ENCODE peak calls at places on chromosome 22, in nine cellular contexts. One of them, this sample, is unnamed. For H3K27me3 and H3K4me1, the result is how much of the 10 kb centered on the place peaks cover.

GRCh38 chr22:30873661-30874060 is 94.9 kb downstream of the MORC2 start:
- DNase-seq in GM23248: no peak
- DNase-seq in HepG2: no peak
- DNase-seq in HCT116: no peak
- DNase-seq in neuronal stem cell: no peak
- DNase-seq in mammary epithelial cell: no peak
- DNase-seq in neural progenitor cell: no peak
- DNase-seq in K562: no peak
- DNase-seq in NT2/D1: no peak
- DNase-seq in this sample: no peak

GRCh38 chr22:47043835-47044721 is 281.6 kb downstream of the TBC1D22A start:
- DNase-seq in GM23248: peak
- DNase-seq in HepG2: no peak
- DNase-seq in HCT116: no peak
- DNase-seq in neuronal stem cell: no peak
- DNase-seq in mammary epithelial cell: no peak
- DNase-seq in neural progenitor cell: peak
- DNase-seq in K562: no peak
- DNase-seq in NT2/D1: no peak
- DNase-seq in this sample: no peak

GRCh38 chr22:26318975-26319374 is 110.1 kb upstream of the ASPHD2 start:
- DNase-seq in GM23248: peak
- DNase-seq in HepG2: peak
- DNase-seq in HCT116: no peak
- DNase-seq in neuronal stem cell: no peak
- DNase-seq in mammary epithelial cell: peak
- DNase-seq in neural progenitor cell: no peak
- DNase-seq in K562: peak
- DNase-seq in NT2/D1: no peak
- DNase-seq in this sample: peak

GRCh38 chr22:17198188-17199130 is 20.8 kb downstream of the ADA2 start:
- DNase-seq in GM23248: peak
- DNase-seq in HepG2: no peak
- DNase-seq in HCT116: no peak
- DNase-seq in neuronal stem cell: peak
- DNase-seq in mammary epithelial cell: no peak
- DNase-seq in neural progenitor cell: peak
- DNase-seq in K562: peak
- DNase-seq in NT2/D1: peak
- DNase-seq in this sample: no peak

GRCh38 chr22:49788492-49788891 is 39.2 kb downstream of the BRD1 start:
- DNase-seq in GM23248: peak
- DNase-seq in HepG2: no peak
- DNase-seq in HCT116: no peak
- DNase-seq in neuronal stem cell: no peak
- DNase-seq in mammary epithelial cell: no peak
- DNase-seq in neural progenitor cell: no peak
- DNase-seq in K562: no peak
- DNase-seq in NT2/D1: no peak
- DNase-seq in this sample: no peak

GRCh38 chr22:48612077-48612995 is 1215.3 kb downstream of the BRD1 start:
- DNase-seq in GM23248: no peak
- DNase-seq in HepG2: no peak
- DNase-seq in HCT116: no peak
- DNase-seq in neuronal stem cell: no peak
- DNase-seq in mammary epithelial cell: no peak
- DNase-seq in neural progenitor cell: no peak
- DNase-seq in K562: no peak
- DNase-seq in NT2/D1: no peak
- DNase-seq in this sample: no peak

GRCh38 chr22:20531404-20532181 is 24.2 kb downstream of the MED15 start:
- DNase-seq in GM23248: peak
- DNase-seq in HepG2: peak
- DNase-seq in HCT116: peak
- DNase-seq in neuronal stem cell: no peak
- DNase-seq in mammary epithelial cell: peak
- DNase-seq in neural progenitor cell: peak
- DNase-seq in K562: no peak
- DNase-seq in NT2/D1: no peak
- DNase-seq in this sample: peak

GRCh38 chr22:50236731-50237409 is 8.0 kb downstream of the TUBGCP6 start:
- DNase-seq in GM23248: peak
- DNase-seq in HepG2: no peak
- DNase-seq in HCT116: no peak
- DNase-seq in neuronal stem cell: no peak
- DNase-seq in mammary epithelial cell: no peak
- DNase-seq in neural progenitor cell: peak
- DNase-seq in K562: no peak
- DNase-seq in NT2/D1: no peak
- DNase-seq in this sample: peak

GRCh38 chr22:45863981-45864751 is 112.8 kb downstream of the WNT7B start:
- DNase-seq in GM23248: peak
- DNase-seq in HepG2: peak
- DNase-seq in HCT116: peak
- DNase-seq in neuronal stem cell: peak
- DNase-seq in mammary epithelial cell: peak
- DNase-seq in neural progenitor cell: peak
- DNase-seq in K562: peak
- DNase-seq in NT2/D1: peak
- DNase-seq in this sample: peak

GRCh38 chr22:21726650-21727049 is 8.9 kb downstream of the YPEL1 start:
- DNase-seq in GM23248: no peak
- DNase-seq in HepG2: peak
- DNase-seq in HCT116: peak
- DNase-seq in neuronal stem cell: no peak
- DNase-seq in mammary epithelial cell: no peak
- DNase-seq in neural progenitor cell: peak
- DNase-seq in K562: peak
- DNase-seq in NT2/D1: peak
- DNase-seq in this sample: no peak

GRCh38 chr22:36741204-36741793 is 34.6 kb downstream of the IFT27 start:
- DNase-seq in GM23248: peak
- DNase-seq in HepG2: no peak
- DNase-seq in HCT116: peak
- DNase-seq in neuronal stem cell: no peak
- DNase-seq in mammary epithelial cell: no peak
- DNase-seq in neural progenitor cell: peak
- DNase-seq in K562: peak
- DNase-seq in NT2/D1: peak
- DNase-seq in this sample: no peak

GRCh38 chr22:46748948-46749681 is 11.1 kb upstream of the CERK start:
- DNase-seq in GM23248: peak
- DNase-seq in HepG2: no peak
- DNase-seq in HCT116: no peak
- DNase-seq in neuronal stem cell: no peak
- DNase-seq in mammary epithelial cell: no peak
- DNase-seq in neural progenitor cell: no peak
- DNase-seq in K562: no peak
- DNase-seq in NT2/D1: no peak
- DNase-seq in this sample: no peak

GRCh38 chr22:30226192-30226832 is 20.2 kb downstream of the LIF start:
- DNase-seq in GM23248: no peak
- DNase-seq in HepG2: peak
- DNase-seq in HCT116: no peak
- DNase-seq in neuronal stem cell: no peak
- DNase-seq in mammary epithelial cell: peak
- DNase-seq in neural progenitor cell: no peak
- DNase-seq in K562: no peak
- DNase-seq in NT2/D1: no peak
- DNase-seq in this sample: no peak

GRCh38 chr22:34489861-34490260 is 569.6 kb upstream of the LARGE1 start:
- DNase-seq in GM23248: no peak
- DNase-seq in HepG2: no peak
- DNase-seq in HCT116: no peak
- DNase-seq in neuronal stem cell: no peak
- DNase-seq in mammary epithelial cell: no peak
- DNase-seq in neural progenitor cell: no peak
- DNase-seq in K562: no peak
- DNase-seq in NT2/D1: no peak
- DNase-seq in this sample: no peak

GRCh38 chr22:31082606-31083376 is 1.7 kb downstream of the SMTN start:
- DNase-seq in GM23248: peak
- DNase-seq in HepG2: peak
- DNase-seq in HCT116: peak
- DNase-seq in neuronal stem cell: no peak
- DNase-seq in mammary epithelial cell: peak
- DNase-seq in neural progenitor cell: peak
- DNase-seq in K562: peak
- DNase-seq in NT2/D1: no peak
- DNase-seq in this sample: peak

GRCh38 chr22:39686776-39687525 is 116.4 kb downstream of the CACNA1I start:
- DNase-seq in GM23248: no peak
- DNase-seq in HepG2: no peak
- DNase-seq in HCT116: no peak
- DNase-seq in neuronal stem cell: no peak
- DNase-seq in mammary epithelial cell: no peak
- DNase-seq in neural progenitor cell: no peak
- DNase-seq in K562: no peak
- DNase-seq in NT2/D1: no peak
- DNase-seq in this sample: no peak

GRCh38 chr22:39686178-39686620 is 115.6 kb downstream of the CACNA1I start:
- DNase-seq in GM23248: no peak
- DNase-seq in HepG2: no peak
- DNase-seq in HCT116: no peak
- DNase-seq in neuronal stem cell: no peak
- DNase-seq in mammary epithelial cell: no peak
- DNase-seq in neural progenitor cell: no peak
- DNase-seq in K562: no peak
- DNase-seq in NT2/D1: no peak
- DNase-seq in this sample: no peak

GRCh38 chr22:39689421-39689820 is 118.9 kb downstream of the CACNA1I start:
- DNase-seq in GM23248: no peak
- DNase-seq in HepG2: no peak
- DNase-seq in HCT116: no peak
- DNase-seq in neuronal stem cell: no peak
- DNase-seq in mammary epithelial cell: no peak
- DNase-seq in neural progenitor cell: no peak
- DNase-seq in K562: no peak
- DNase-seq in NT2/D1: no peak
- DNase-seq in this sample: no peak

GRCh38 chr22:39685336-39686177 is 115.0 kb downstream of the CACNA1I start:
- DNase-seq in GM23248: no peak
- DNase-seq in HepG2: no peak
- DNase-seq in HCT116: no peak
- DNase-seq in neuronal stem cell: no peak
- DNase-seq in mammary epithelial cell: no peak
- DNase-seq in neural progenitor cell: no peak
- DNase-seq in K562: no peak
- DNase-seq in NT2/D1: no peak
- DNase-seq in this sample: no peak

DNA sequence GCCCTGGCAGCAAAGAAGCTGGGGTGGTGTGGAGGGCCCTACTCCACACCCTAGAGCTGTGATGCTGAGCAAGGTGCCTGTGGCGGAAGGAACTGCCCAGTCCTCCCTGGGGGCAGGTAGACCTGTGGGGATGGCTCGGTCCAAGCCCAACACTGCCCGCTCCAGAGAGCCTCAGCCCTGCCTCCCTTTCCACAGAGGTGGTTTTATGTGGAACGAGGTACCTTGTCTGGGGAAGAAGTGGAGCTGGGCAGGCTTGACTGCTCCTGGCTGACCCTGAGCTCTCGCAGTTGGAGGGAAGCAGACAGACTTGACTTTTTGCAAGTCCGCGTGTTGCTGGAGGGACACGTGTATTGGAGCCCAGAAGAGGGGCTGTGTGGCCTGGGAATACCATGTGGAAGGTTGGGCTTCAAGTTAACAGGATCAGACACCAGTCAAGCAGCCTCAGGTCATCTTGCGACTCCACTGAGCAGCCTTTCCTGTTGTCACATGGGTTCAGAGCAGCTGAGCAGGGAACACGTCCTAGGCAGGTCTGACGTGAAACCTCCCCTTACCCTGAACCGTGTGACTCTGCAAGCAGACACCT is 117.7 kb downstream of the CACNA1I start:
- DNase-seq in GM23248: no peak
- DNase-seq in HepG2: no peak
- DNase-seq in HCT116: no peak
- DNase-seq in neuronal stem cell: no peak
- DNase-seq in mammary epithelial cell: no peak
- DNase-seq in neural progenitor cell: no peak
- DNase-seq in K562: no peak
- DNase-seq in NT2/D1: no peak
- DNase-seq in this sample: no peak
- H3K27me3 ChIP-seq in GM23248: under half
- H3K27me3 ChIP-seq in HepG2: half or more
- H3K27me3 ChIP-seq in HCT116: under half
- H3K27me3 ChIP-seq in neuronal stem cell: under half
- H3K27me3 ChIP-seq in mammary epithelial cell: under half
- H3K27me3 ChIP-seq in neural progenitor cell: under half
- H3K27me3 ChIP-seq in K562: under half
- H3K27me3 ChIP-seq in NT2/D1: under half
- H3K27me3 ChIP-seq in this sample: half or more

GRCh38 chr22:28800308-28801041 is at the start of gene XBP1:
- DNase-seq in GM23248: peak
- DNase-seq in HepG2: peak
- DNase-seq in HCT116: peak
- DNase-seq in neuronal stem cell: peak
- DNase-seq in mammary epithelial cell: peak
- DNase-seq in neural progenitor cell: peak
- DNase-seq in K562: peak
- DNase-seq in NT2/D1: peak
- DNase-seq in this sample: peak
- H3K4me1 ChIP-seq in GM23248: under half
- H3K4me1 ChIP-seq in HepG2: under half
- H3K4me1 ChIP-seq in HCT116: under half
- H3K4me1 ChIP-seq in neuronal stem cell: under half
- H3K4me1 ChIP-seq in mammary epithelial cell: under half
- H3K4me1 ChIP-seq in neural progenitor cell: under half
- H3K4me1 ChIP-seq in K562: under half
- H3K4me1 ChIP-seq in NT2/D1: under half
- H3K4me1 ChIP-seq in this sample: under half

DNA sequence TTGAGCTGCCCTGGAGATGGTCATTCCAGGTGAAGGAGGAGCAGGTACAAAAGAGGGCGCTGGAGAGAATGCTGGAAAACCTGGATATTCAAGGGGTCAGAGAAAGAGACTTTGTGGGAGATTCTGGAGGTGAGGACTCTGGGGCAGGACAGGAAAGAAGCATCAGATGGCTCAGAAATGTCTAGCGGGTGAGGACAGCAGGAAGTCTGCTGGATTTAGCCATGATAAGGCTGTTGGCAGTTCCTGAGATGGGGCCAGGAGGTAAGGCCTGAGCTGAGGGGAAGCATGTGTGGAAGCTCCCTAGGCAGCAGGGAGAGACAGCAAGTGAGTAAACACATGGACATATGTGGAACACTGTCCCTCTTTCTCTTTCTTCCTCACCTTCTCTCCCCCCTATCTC is 1.5 kb downstream of the UPB1 start:
- DNase-seq in GM23248: no peak
- DNase-seq in HepG2: no peak
- DNase-seq in HCT116: no peak
- DNase-seq in neuronal stem cell: no peak
- DNase-seq in mammary epithelial cell: no peak
- DNase-seq in neural progenitor cell: no peak
- DNase-seq in K562: no peak
- DNase-seq in NT2/D1: no peak
- DNase-seq in this sample: no peak
- H3K9ac ChIP-seq in GM23248: no peak
- H3K9ac ChIP-seq in HepG2: no peak
- H3K9ac ChIP-seq in HCT116: no peak
- H3K9ac ChIP-seq in neuronal stem cell: no peak
- H3K9ac ChIP-seq in mammary epithelial cell: no peak
- H3K9ac ChIP-seq in neural progenitor cell: no peak
- H3K9ac ChIP-seq in K562: no peak
- H3K9ac ChIP-seq in NT2/D1: no peak
- H3K9ac ChIP-seq in this sample: no peak

GRCh38 chr22:39731881-39732555 is 161.5 kb downstream of the CACNA1I start:
- DNase-seq in GM23248: no peak
- DNase-seq in HepG2: no peak
- DNase-seq in HCT116: no peak
- DNase-seq in neuronal stem cell: no peak
- DNase-seq in mammary epithelial cell: no peak
- DNase-seq in neural progenitor cell: no peak
- DNase-seq in K562: no peak
- DNase-seq in NT2/D1: no peak
- DNase-seq in this sample: no peak
- H3K27me3 ChIP-seq in GM23248: under half
- H3K27me3 ChIP-seq in HepG2: half or more
- H3K27me3 ChIP-seq in HCT116: under half
- H3K27me3 ChIP-seq in neuronal stem cell: under half
- H3K27me3 ChIP-seq in mammary epithelial cell: under half
- H3K27me3 ChIP-seq in neural progenitor cell: under half
- H3K27me3 ChIP-seq in K562: under half
- H3K27me3 ChIP-seq in NT2/D1: under half
- H3K27me3 ChIP-seq in this sample: half or more

This sample was measured in adipocyte.